ENCODE peak calls at places on chromosomes 1 and 21, in seven cellular contexts. R, S, Y, P, O, I and T are unnamed samples.

GRCh38 chr1:157371826-157372225 is 180.5 kb downstream of the FCRL5 start:
- ATAC-seq in I (no peak), R (no peak), S (no peak), O (no peak), Y (no peak), P (no peak), T (no peak)

GRCh38 chr1:54371038-54371935 is 34.9 kb downstream of the SSBP3 start:
- ATAC-seq in P (no peak), R (no peak), I (no peak), S (no peak), Y (peak), O (no peak), T (no peak)

GRCh38 chr1:26627959-26628358 is 67.9 kb upstream of the ARID1A start:
- ATAC-seq in O (no peak), S (no peak), I (no peak), R (no peak), Y (no peak), P (peak), T (no peak)

GRCh38 chr21:35602811-35603210 is 457.5 kb downstream of the SETD4 start:
- ATAC-seq in S (no peak), Y (no peak), I (no peak), P (no peak), R (no peak), O (no peak), T (no peak)

GRCh38 chr1:15308135-15308534 is 61.1 kb downstream of the FHAD1 start:
- ATAC-seq in S (no peak), Y (no peak), O (no peak), P (no peak), I (no peak), R (no peak), T (no peak)

GRCh38 chr1:202710070-202711025 is at the start of gene SYT2:
- ATAC-seq in I (peak), P (no peak), S (peak), R (peak), O (peak), Y (peak), T (peak)

GRCh38 chr1:203325004-203325417 is 19.7 kb downstream of the BTG2 start:
- ATAC-seq in I (peak), S (peak), O (peak), P (peak), Y (no peak), R (no peak), T (peak)

GRCh38 chr1:54571803-54572202 is 23.8 kb downstream of the ACOT11 start:
- ATAC-seq in I (no peak), Y (no peak), O (no peak), S (no peak), R (no peak), P (no peak), T (no peak)

GRCh38 chr1:30768169-30768829 is 10.7 kb upstream of the LAPTM5 start:
- ATAC-seq in S (no peak), I (peak), R (no peak), P (no peak), O (no peak), Y (no peak), T (no peak)

GRCh38 chr1:204464701-204465100 is 29.9 kb downstream of the PIK3C2B start:
- ATAC-seq in O (no peak), Y (no peak), P (no peak), R (no peak), S (peak), I (peak), T (peak)

GRCh38 chr1:207884276-207885029 is 26.5 kb downstream of the CD34 start:
- ATAC-seq in S (no peak), Y (no peak), O (no peak), I (no peak), R (no peak), P (no peak), T (no peak)

GRCh38 chr21:37145635-37146111 is 72.6 kb downstream of the TTC3 start:
- ATAC-seq in P (no peak), O (no peak), I (no peak), R (no peak), Y (no peak), S (no peak), T (no peak)

GRCh38 chr1:232511172-232511571 is 118.8 kb downstream of the SIPA1L2 start:
- ATAC-seq in O (no peak), R (no peak), I (no peak), P (no peak), Y (no peak), S (no peak), T (no peak)

GRCh38 chr1:182107218-182107617 is 45.7 kb upstream of the ZNF648 start:
- ATAC-seq in S (no peak), I (no peak), Y (no peak), P (no peak), O (no peak), R (no peak), T (no peak)

GRCh38 chr1:192756314-192756713 is 52.5 kb upstream of the RGS2 start:
- ATAC-seq in P (no peak), R (no peak), S (no peak), O (no peak), I (no peak), Y (no peak), T (no peak)

GRCh38 chr1:86068841-86069756 is 87.5 kb downstream of the COL24A1 start:
- ATAC-seq in R (no peak), Y (no peak), I (no peak), O (no peak), S (no peak), P (no peak), T (no peak)

GRCh38 chr1:162391790-162392563 is 10.4 kb downstream of the C1orf226 start:
- ATAC-seq in I (no peak), Y (no peak), P (no peak), S (no peak), O (no peak), R (no peak), T (no peak)

GRCh38 chr1:226223157-226223785 is at the start of gene MIXL1:
- ATAC-seq in P (peak), S (peak), I (peak), O (peak), R (peak), Y (peak), T (peak)

GRCh38 chr1:1907098-1907736 is 7.8 kb upstream of the CALML6 start:
- ATAC-seq in P (peak), S (no peak), O (no peak), R (no peak), Y (no peak), I (no peak), T (no peak)

GRCh38 chr1:54803761-54804470 is 2.8 kb upstream of the TTC22 start:
- ATAC-seq in I (no peak), P (no peak), O (no peak), R (no peak), Y (no peak), S (no peak), T (no peak)

GRCh38 chr1:11134352-11135266 is 34.9 kb upstream of the EXOSC10 start:
- ATAC-seq in Y (no peak), R (no peak), O (no peak), S (no peak), I (no peak), P (no peak), T (no peak)

GRCh38 chr1:18805925-18806849 is 53.3 kb downstream of the TAS1R2 start:
- ATAC-seq in S (no peak), O (no peak), P (no peak), Y (no peak), R (no peak), I (no peak), T (no peak)

GRCh38 chr1:246836169-246836568 is 95.6 kb downstream of the AHCTF1 start:
- ATAC-seq in S (no peak), R (no peak), Y (no peak), P (no peak), I (no peak), O (no peak), T (no peak)

GRCh38 chr1:234970371-234970730 is 158.3 kb downstream of the TOMM20 start:
- ATAC-seq in I (peak), O (no peak), Y (peak), R (peak), S (peak), P (no peak), T (no peak)

GRCh38 chr1:39854314-39854713 is 29.0 kb downstream of the TRIT1 start:
- ATAC-seq in P (no peak), I (peak), S (no peak), R (no peak), O (no peak), Y (no peak), T (peak)

GRCh38 chr1:212125654-212126053 is 90.1 kb downstream of the DTL start:
- ATAC-seq in I (no peak), P (no peak), O (no peak), R (no peak), S (no peak), Y (no peak), T (no peak)

GRCh38 chr1:230230948-230231738 is 164.1 kb downstream of the GALNT2 start:
- ATAC-seq in Y (no peak), I (peak), S (peak), P (no peak), R (peak), O (peak), T (peak)

GRCh38 chr1:27581823-27582243 is 22.1 kb downstream of the AHDC1 start:
- ATAC-seq in R (no peak), S (no peak), O (no peak), P (no peak), I (no peak), Y (no peak), T (no peak)